ENCODE peak calls at places on chromosomes 7 and 10, in nine cellular contexts. O is coronary artery; J is HFFc6; Z is stimulated activated CD4-positive, alpha-beta T cell treated with anti-CD3 and anti-CD28 coated beads, Interleukin-15, amount 100 ng/mL, for 1 hour; D is activated naive CD8-positive, alpha-beta T cell treated with anti-CD3 and anti-CD28 coated beads, Interleukin-2, amount 50 U/mL, for 24 hours; Y is H9; T is endothelial cell; X is T-helper 17 cell; N is T-cell. Q is an unnamed sample.

GRCh38 chr10:69057261-69057950 is 30.5 kb upstream of the SRGN start:
- DNase-seq in D (no peak), O (no peak), X (no peak), N (no peak), Z (no peak), J (no peak), Y (peak), T (peak), Q (no peak)

GRCh38 chr10:13100349-13101294 is 659 bp downstream of the OPTN start:
- DNase-seq in D (peak), N (no peak), T (peak), O (peak), Z (peak), X (peak), Y (peak), J (peak), Q (no peak)

GRCh38 chr10:88278912-88279311 is 304.2 kb downstream of the RNLS start:
- DNase-seq in N (no peak), O (no peak), J (no peak), D (no peak), T (no peak), Z (no peak), Y (no peak), X (no peak), Q (no peak)

GRCh38 chr7:142445019-142445686 is 187.3 kb upstream of the PRSS58 start:
- DNase-seq in N (peak), Z (no peak), T (peak), Y (peak), O (no peak), X (no peak), D (peak), J (no peak), Q (no peak)

GRCh38 chr7:997404-998395 is 14.7 kb downstream of the CYP2W1 start:
- DNase-seq in X (no peak), J (no peak), Z (no peak), Y (no peak), O (no peak), T (no peak), D (no peak), N (no peak), Q (no peak)

GRCh38 chr7:87220026-87220733 is 648 bp upstream of the TMEM243 start:
- DNase-seq in O (peak), Y (peak), Z (peak), X (peak), J (peak), N (peak), T (peak), D (peak), Q (peak)

GRCh38 chr7:74222851-74223710 is 13.3 kb downstream of the LAT2 start:
- DNase-seq in Z (no peak), N (no peak), O (no peak), T (no peak), Y (no peak), J (no peak), X (no peak), D (no peak), Q (no peak)

GRCh38 chr7:80047856-80048459 is 86.7 kb upstream of the GNAI1 start:
- DNase-seq in D (no peak), Z (no peak), X (no peak), Y (no peak), N (no peak), T (no peak), O (no peak), J (peak), Q (no peak)

GRCh38 chr10:101933976-101934375 is 90.4 kb upstream of the KCNIP2 start:
- DNase-seq in Y (no peak), T (no peak), X (no peak), N (no peak), Z (no peak), J (no peak), O (no peak), D (no peak), Q (no peak)

GRCh38 chr7:116706668-116707126 is 34.7 kb downstream of the MET start:
- DNase-seq in O (no peak), X (no peak), N (no peak), Y (no peak), J (peak), D (no peak), T (no peak), Z (no peak), Q (no peak)

GRCh38 chr10:131170042-131170983 is 141.2 kb downstream of the TCERG1L start:
- DNase-seq in O (peak), J (no peak), N (no peak), X (no peak), Y (peak), Z (no peak), T (no peak), D (no peak), Q (no peak)

GRCh38 chr10:59894114-59894513 is 12.2 kb downstream of the CCDC6 start:
- DNase-seq in Z (no peak), D (no peak), O (no peak), Y (no peak), X (no peak), J (peak), N (no peak), T (no peak), Q (no peak)

GRCh38 chr7:35605760-35606159 is 89.2 kb downstream of the HERPUD2 start:
- DNase-seq in N (no peak), T (no peak), X (no peak), Y (no peak), Z (no peak), D (no peak), J (peak), O (no peak), Q (no peak)

GRCh38 chr10:109898666-109899577 is 24.4 kb downstream of the XPNPEP1 start:
- DNase-seq in Z (no peak), X (no peak), Y (no peak), D (no peak), J (no peak), T (no peak), N (no peak), O (no peak), Q (no peak)

GRCh38 chr7:116782177-116782711 is 80.1 kb upstream of the CAPZA2 start:
- DNase-seq in Z (no peak), J (peak), X (no peak), O (no peak), T (no peak), N (no peak), Y (no peak), D (no peak), Q (no peak)

GRCh38 chr7:155194531-155195140 is 103.0 kb upstream of the INSIG1 start:
- DNase-seq in Y (no peak), Z (no peak), T (no peak), J (no peak), D (no peak), N (no peak), X (no peak), O (peak), Q (no peak)

GRCh38 chr7:55231736-55232280 is 133.3 kb upstream of the LANCL2 start:
- DNase-seq in J (no peak), X (no peak), Z (no peak), Y (no peak), D (no peak), O (no peak), N (no peak), T (no peak), Q (no peak)

GRCh38 chr7:44138698-44139097 is 2.4 kb downstream of the MYL7 start:
- DNase-seq in O (no peak), J (no peak), X (no peak), Y (no peak), D (no peak), N (no peak), T (no peak), Z (no peak), Q (no peak)

GRCh38 chr10:83667594-83667993 is 471.7 kb upstream of the GHITM start:
- DNase-seq in J (no peak), D (no peak), O (no peak), Z (no peak), Y (no peak), X (no peak), N (no peak), T (no peak), Q (no peak)

GRCh38 chr10:31602541-31603244 is 283.7 kb downstream of the ZEB1 start:
- DNase-seq in D (no peak), Y (peak), J (peak), N (no peak), O (peak), Z (no peak), T (peak), X (no peak), Q (no peak)

GRCh38 chr10:133393401-133394063 is 425 bp upstream of the MTG1 start:
- DNase-seq in T (peak), N (peak), J (no peak), O (no peak), X (no peak), Z (no peak), Y (peak), D (no peak), Q (no peak)

GRCh38 chr10:132883391-132883881 is 58.9 kb downstream of the CFAP46 start:
- DNase-seq in T (no peak), D (no peak), J (peak), X (no peak), O (no peak), Z (no peak), Y (no peak), N (no peak), Q (no peak)

GRCh38 chr10:61000769-61001730 is 57.1 kb upstream of the RHOBTB1 start:
- DNase-seq in X (no peak), J (no peak), Z (no peak), T (peak), O (no peak), Y (peak), N (no peak), D (peak), Q (no peak)

GRCh38 chr10:25556457-25556856 is 377.6 kb upstream of the MYO3A start:
- DNase-seq in X (no peak), Z (no peak), O (no peak), N (no peak), Y (no peak), T (no peak), D (no peak), J (no peak), Q (no peak)